ENCODE peak calls at places on chromosomes 6 and 20, in five cellular contexts. One of them, this sample, is unnamed.

GRCh38 chr20:44247676-44248419 is 740 bp downstream of the GDAP1L1 start:
- DNase-seq in naive thymus-derived CD4-positive, alpha-beta T cell: peak; percentile 13
- DNase-seq in pancreas: no peak
- DNase-seq in neuronal stem cell: peak; percentile 78
- DNase-seq in right cardiac atrium: peak; percentile 75
- DNase-seq in this sample: no peak

GRCh38 chr6:2942916-2943563 is 28.3 kb downstream of the SERPINB6 start:
- DNase-seq in naive thymus-derived CD4-positive, alpha-beta T cell: peak; percentile 69
- DNase-seq in neuronal stem cell: no peak
- DNase-seq in pancreas: no peak
- DNase-seq in right cardiac atrium: no peak
- DNase-seq in this sample: no peak

GRCh38 chr6:89724981-89725380 is 86.4 kb upstream of the LYRM2 start:
- DNase-seq in pancreas: no peak
- DNase-seq in right cardiac atrium: no peak
- DNase-seq in naive thymus-derived CD4-positive, alpha-beta T cell: no peak
- DNase-seq in neuronal stem cell: no peak
- DNase-seq in this sample: no peak

GRCh38 chr6:119727504-119728219 is 378.1 kb upstream of the MAN1A1 start:
- DNase-seq in right cardiac atrium: no peak
- DNase-seq in pancreas: peak; percentile 34
- DNase-seq in naive thymus-derived CD4-positive, alpha-beta T cell: no peak
- DNase-seq in neuronal stem cell: no peak
- DNase-seq in this sample: peak; percentile 18

GRCh38 chr20:46057856-46058655 is 29.0 kb downstream of the SLC12A5 start:
- DNase-seq in pancreas: no peak
- DNase-seq in naive thymus-derived CD4-positive, alpha-beta T cell: no peak
- DNase-seq in neuronal stem cell: peak; percentile 45
- DNase-seq in right cardiac atrium: peak; percentile 85
- DNase-seq in this sample: peak; percentile 76

GRCh38 chr6:129454482-129454881 is 255.5 kb downstream of the ARHGAP18 start:
- DNase-seq in naive thymus-derived CD4-positive, alpha-beta T cell: no peak
- DNase-seq in right cardiac atrium: no peak
- DNase-seq in pancreas: no peak
- DNase-seq in neuronal stem cell: no peak
- DNase-seq in this sample: no peak

GRCh38 chr20:54433653-54434052 is 41.7 kb upstream of the DOK5 start:
- DNase-seq in naive thymus-derived CD4-positive, alpha-beta T cell: no peak
- DNase-seq in pancreas: peak; percentile 69
- DNase-seq in neuronal stem cell: no peak
- DNase-seq in right cardiac atrium: no peak
- DNase-seq in this sample: peak; percentile 71

GRCh38 chr6:71383891-71384489 is 95.4 kb downstream of the OGFRL1 start:
- DNase-seq in right cardiac atrium: no peak
- DNase-seq in pancreas: no peak
- DNase-seq in neuronal stem cell: peak; percentile 38
- DNase-seq in naive thymus-derived CD4-positive, alpha-beta T cell: peak; percentile 3
- DNase-seq in this sample: no peak

GRCh38 chr6:53466257-53466656 is 78.6 kb downstream of the GCLC start:
- DNase-seq in naive thymus-derived CD4-positive, alpha-beta T cell: no peak
- DNase-seq in pancreas: no peak
- DNase-seq in neuronal stem cell: no peak
- DNase-seq in right cardiac atrium: no peak
- DNase-seq in this sample: no peak

GRCh38 chr20:59765599-59766177 is 161.3 kb downstream of the PHACTR3 start:
- DNase-seq in pancreas: no peak
- DNase-seq in right cardiac atrium: no peak
- DNase-seq in naive thymus-derived CD4-positive, alpha-beta T cell: peak; percentile 5
- DNase-seq in neuronal stem cell: peak; percentile 42
- DNase-seq in this sample: no peak

GRCh38 chr6:25951296-25952032 is 11.1 kb upstream of the TRIM38 start:
- DNase-seq in neuronal stem cell: no peak
- DNase-seq in right cardiac atrium: no peak
- DNase-seq in pancreas: no peak
- DNase-seq in naive thymus-derived CD4-positive, alpha-beta T cell: no peak
- DNase-seq in this sample: no peak

GRCh38 chr6:42344756-42345155 is 107.0 kb downstream of the TRERF1 start:
- DNase-seq in naive thymus-derived CD4-positive, alpha-beta T cell: no peak
- DNase-seq in right cardiac atrium: no peak
- DNase-seq in neuronal stem cell: no peak
- DNase-seq in pancreas: no peak
- DNase-seq in this sample: no peak

GRCh38 chr20:21323640-21324039 is 20.5 kb downstream of the XRN2 start:
- DNase-seq in right cardiac atrium: no peak
- DNase-seq in neuronal stem cell: no peak
- DNase-seq in pancreas: no peak
- DNase-seq in naive thymus-derived CD4-positive, alpha-beta T cell: no peak
- DNase-seq in this sample: no peak

GRCh38 chr6:19180348-19181073 is 656.7 kb upstream of the ID4 start:
- DNase-seq in pancreas: peak; percentile 30
- DNase-seq in naive thymus-derived CD4-positive, alpha-beta T cell: no peak
- DNase-seq in neuronal stem cell: no peak
- DNase-seq in right cardiac atrium: peak; percentile 84
- DNase-seq in this sample: no peak

GRCh38 chr6:20352346-20352745 is 49.3 kb upstream of the E2F3 start:
- DNase-seq in naive thymus-derived CD4-positive, alpha-beta T cell: no peak
- DNase-seq in neuronal stem cell: no peak
- DNase-seq in right cardiac atrium: no peak
- DNase-seq in pancreas: no peak
- DNase-seq in this sample: no peak

GRCh38 chr20:47243906-47244305 is 112.6 kb downstream of the ZMYND8 start:
- DNase-seq in neuronal stem cell: no peak
- DNase-seq in naive thymus-derived CD4-positive, alpha-beta T cell: no peak
- DNase-seq in right cardiac atrium: no peak
- DNase-seq in pancreas: no peak
- DNase-seq in this sample: no peak

GRCh38 chr6:33607784-33608161 is 13.3 kb upstream of the ITPR3 start:
- DNase-seq in pancreas: no peak
- DNase-seq in right cardiac atrium: no peak
- DNase-seq in neuronal stem cell: no peak
- DNase-seq in naive thymus-derived CD4-positive, alpha-beta T cell: peak; percentile 42
- DNase-seq in this sample: no peak

GRCh38 chr6:97669191-97669651 is 386.2 kb upstream of the MMS22L start:
- DNase-seq in naive thymus-derived CD4-positive, alpha-beta T cell: no peak
- DNase-seq in pancreas: no peak
- DNase-seq in right cardiac atrium: peak; percentile 61
- DNase-seq in neuronal stem cell: peak; percentile 24
- DNase-seq in this sample: no peak

GRCh38 chr6:72712921-72713320 is 91.1 kb downstream of the KCNQ5 start:
- DNase-seq in right cardiac atrium: no peak
- DNase-seq in neuronal stem cell: no peak
- DNase-seq in pancreas: no peak
- DNase-seq in naive thymus-derived CD4-positive, alpha-beta T cell: no peak
- DNase-seq in this sample: no peak

GRCh38 chr6:21354805-21355238 is 238.7 kb upstream of the SOX4 start:
- DNase-seq in right cardiac atrium: no peak
- DNase-seq in neuronal stem cell: no peak
- DNase-seq in naive thymus-derived CD4-positive, alpha-beta T cell: no peak
- DNase-seq in pancreas: no peak
- DNase-seq in this sample: no peak

GRCh38 chr6:154882107-154882506 is 113.0 kb upstream of the TIAM2 start:
- DNase-seq in pancreas: no peak
- DNase-seq in neuronal stem cell: no peak
- DNase-seq in naive thymus-derived CD4-positive, alpha-beta T cell: no peak
- DNase-seq in right cardiac atrium: no peak
- DNase-seq in this sample: no peak

GRCh38 chr6:135226537-135226936 is 45.4 kb downstream of the MYB start:
- DNase-seq in neuronal stem cell: no peak
- DNase-seq in right cardiac atrium: no peak
- DNase-seq in naive thymus-derived CD4-positive, alpha-beta T cell: no peak
- DNase-seq in pancreas: no peak
- DNase-seq in this sample: no peak

GRCh38 chr6:78916411-78916810 is 49.1 kb downstream of the IRAK1BP1 start:
- DNase-seq in neuronal stem cell: no peak
- DNase-seq in naive thymus-derived CD4-positive, alpha-beta T cell: no peak
- DNase-seq in right cardiac atrium: no peak
- DNase-seq in pancreas: no peak
- DNase-seq in this sample: no peak

GRCh38 chr20:4300401-4300800 is 285.0 kb upstream of the RNF24 start:
- DNase-seq in right cardiac atrium: no peak
- DNase-seq in naive thymus-derived CD4-positive, alpha-beta T cell: no peak
- DNase-seq in neuronal stem cell: no peak
- DNase-seq in pancreas: no peak
- DNase-seq in this sample: no peak

GRCh38 chr20:9036593-9036992 is 32.3 kb upstream of the PLCB4 start:
- DNase-seq in naive thymus-derived CD4-positive, alpha-beta T cell: no peak
- DNase-seq in right cardiac atrium: no peak
- DNase-seq in neuronal stem cell: no peak
- DNase-seq in pancreas: no peak
- DNase-seq in this sample: no peak

GRCh38 chr6:112839525-112839961 is 492.4 kb downstream of the RFPL4B start:
- DNase-seq in neuronal stem cell: no peak
- DNase-seq in pancreas: no peak
- DNase-seq in naive thymus-derived CD4-positive, alpha-beta T cell: no peak
- DNase-seq in right cardiac atrium: no peak
- DNase-seq in this sample: no peak

GRCh38 chr20:58231678-58232077 is 3.2 kb upstream of the ANKRD60 start:
- DNase-seq in right cardiac atrium: no peak
- DNase-seq in naive thymus-derived CD4-positive, alpha-beta T cell: peak; percentile 29
- DNase-seq in neuronal stem cell: no peak
- DNase-seq in pancreas: no peak
- DNase-seq in this sample: no peak

GRCh38 chr20:11305406-11305805 is 612.3 kb upstream of the BTBD3 start:
- DNase-seq in right cardiac atrium: no peak
- DNase-seq in neuronal stem cell: no peak
- DNase-seq in pancreas: no peak
- DNase-seq in naive thymus-derived CD4-positive, alpha-beta T cell: no peak
- DNase-seq in this sample: no peak

GRCh38 chr20:22491188-22491500 is 93.2 kb downstream of the FOXA2 start:
- DNase-seq in neuronal stem cell: no peak
- DNase-seq in pancreas: no peak
- DNase-seq in right cardiac atrium: no peak
- DNase-seq in naive thymus-derived CD4-positive, alpha-beta T cell: no peak
- DNase-seq in this sample: no peak

GRCh38 chr6:125918681-125919566 is 37.6 kb upstream of the HINT3 start:
- DNase-seq in pancreas: no peak
- DNase-seq in neuronal stem cell: peak; percentile 21
- DNase-seq in naive thymus-derived CD4-positive, alpha-beta T cell: peak; percentile 56
- DNase-seq in right cardiac atrium: no peak
- DNase-seq in this sample: no peak

GRCh38 chr6:7390218-7390878 is 740 bp downstream of the RIOK1 start:
- DNase-seq in neuronal stem cell: no peak
- DNase-seq in naive thymus-derived CD4-positive, alpha-beta T cell: no peak
- DNase-seq in pancreas: no peak
- DNase-seq in right cardiac atrium: no peak
- DNase-seq in this sample: no peak

GRCh38 chr20:49797292-49797628 is 15.4 kb upstream of the SLC9A8 start:
- DNase-seq in neuronal stem cell: no peak
- DNase-seq in pancreas: no peak
- DNase-seq in naive thymus-derived CD4-positive, alpha-beta T cell: no peak
- DNase-seq in right cardiac atrium: no peak
- DNase-seq in this sample: peak; percentile 29

GRCh38 chr6:39440039-39440426 is 117.5 kb upstream of the KCNK16 start:
- DNase-seq in pancreas: no peak
- DNase-seq in naive thymus-derived CD4-positive, alpha-beta T cell: no peak
- DNase-seq in right cardiac atrium: no peak
- DNase-seq in neuronal stem cell: no peak
- DNase-seq in this sample: no peak

GRCh38 chr20:46230811-46231282 is 77.5 kb downstream of the CDH22 start:
- DNase-seq in right cardiac atrium: no peak
- DNase-seq in pancreas: no peak
- DNase-seq in naive thymus-derived CD4-positive, alpha-beta T cell: no peak
- DNase-seq in neuronal stem cell: peak; percentile 72
- DNase-seq in this sample: no peak

GRCh38 chr20:40317156-40317790 is 371.8 kb downstream of the MAFB start:
- DNase-seq in naive thymus-derived CD4-positive, alpha-beta T cell: no peak
- DNase-seq in right cardiac atrium: no peak
- DNase-seq in pancreas: no peak
- DNase-seq in neuronal stem cell: no peak
- DNase-seq in this sample: no peak

GRCh38 chr20:40309731-40310130 is 379.3 kb downstream of the MAFB start:
- DNase-seq in naive thymus-derived CD4-positive, alpha-beta T cell: no peak
- DNase-seq in right cardiac atrium: no peak
- DNase-seq in pancreas: no peak
- DNase-seq in neuronal stem cell: no peak
- DNase-seq in this sample: no peak

GRCh38 chr20:40314278-40314677 is 374.8 kb downstream of the MAFB start:
- DNase-seq in pancreas: no peak
- DNase-seq in neuronal stem cell: no peak
- DNase-seq in right cardiac atrium: no peak
- DNase-seq in naive thymus-derived CD4-positive, alpha-beta T cell: no peak
- DNase-seq in this sample: no peak

GRCh38 chr20:40319056-40319455 is 370.0 kb downstream of the MAFB start:
- DNase-seq in pancreas: no peak
- DNase-seq in right cardiac atrium: no peak
- DNase-seq in neuronal stem cell: no peak
- DNase-seq in naive thymus-derived CD4-positive, alpha-beta T cell: no peak
- DNase-seq in this sample: no peak

GRCh38 chr20:40313730-40314129 is 375.3 kb downstream of the MAFB start:
- DNase-seq in naive thymus-derived CD4-positive, alpha-beta T cell: no peak
- DNase-seq in right cardiac atrium: no peak
- DNase-seq in neuronal stem cell: no peak
- DNase-seq in pancreas: no peak
- DNase-seq in this sample: no peak
- H3K4me3 ChIP-seq in naive thymus-derived CD4-positive, alpha-beta T cell: no peak overlapping the region
- H3K4me3 ChIP-seq in right cardiac atrium: no peak overlapping the region
- H3K4me3 ChIP-seq in neuronal stem cell: no peak overlapping the region
- H3K4me3 ChIP-seq in pancreas: no peak overlapping the region
- H3K4me3 ChIP-seq in this sample: no peak overlapping the region

GRCh38 chr20:41047975-41048305 is 19.3 kb downstream of the TOP1 start:
- DNase-seq in naive thymus-derived CD4-positive, alpha-beta T cell: peak; percentile 40
- DNase-seq in neuronal stem cell: no peak
- DNase-seq in pancreas: no peak
- DNase-seq in right cardiac atrium: no peak
- DNase-seq in this sample: no peak

GRCh38 chr20:41048475-41049242 is 20.0 kb downstream of the TOP1 start:
- DNase-seq in right cardiac atrium: no peak
- DNase-seq in naive thymus-derived CD4-positive, alpha-beta T cell: peak; percentile 74
- DNase-seq in neuronal stem cell: no peak
- DNase-seq in pancreas: no peak
- DNase-seq in this sample: no peak

GRCh38 chr20:41051426-41051825 is 22.8 kb downstream of the TOP1 start:
- DNase-seq in right cardiac atrium: no peak
- DNase-seq in pancreas: no peak
- DNase-seq in neuronal stem cell: no peak
- DNase-seq in naive thymus-derived CD4-positive, alpha-beta T cell: no peak
- DNase-seq in this sample: no peak

GRCh38 chr20:41050361-41051019 is 21.9 kb downstream of the TOP1 start:
- DNase-seq in right cardiac atrium: no peak
- DNase-seq in pancreas: no peak
- DNase-seq in neuronal stem cell: no peak
- DNase-seq in naive thymus-derived CD4-positive, alpha-beta T cell: no peak
- DNase-seq in this sample: no peak

GRCh38 chr20:41049451-41049850 is 20.8 kb downstream of the TOP1 start:
- DNase-seq in naive thymus-derived CD4-positive, alpha-beta T cell: no peak
- DNase-seq in neuronal stem cell: no peak
- DNase-seq in right cardiac atrium: no peak
- DNase-seq in pancreas: no peak
- DNase-seq in this sample: no peak
- H3K4me3 ChIP-seq in naive thymus-derived CD4-positive, alpha-beta T cell: peak overlapping the region; percentile 14
- H3K4me3 ChIP-seq in neuronal stem cell: no peak overlapping the region
- H3K4me3 ChIP-seq in right cardiac atrium: no peak overlapping the region
- H3K4me3 ChIP-seq in pancreas: no peak overlapping the region
- H3K4me3 ChIP-seq in this sample: no peak overlapping the region

GRCh38 chr20:1397710-1398109 is 4.9 kb upstream of the FKBP1A start:
- DNase-seq in naive thymus-derived CD4-positive, alpha-beta T cell: no peak
- DNase-seq in pancreas: no peak
- DNase-seq in right cardiac atrium: no peak
- DNase-seq in neuronal stem cell: no peak
- DNase-seq in this sample: no peak
- H3K4me3 ChIP-seq in naive thymus-derived CD4-positive, alpha-beta T cell: no peak overlapping the region
- H3K4me3 ChIP-seq in pancreas: no peak overlapping the region
- H3K4me3 ChIP-seq in right cardiac atrium: no peak overlapping the region
- H3K4me3 ChIP-seq in neuronal stem cell: no peak overlapping the region
- H3K4me3 ChIP-seq in this sample: no peak overlapping the region

GRCh38 chr20:17972121-17972520 is 3.3 kb downstream of the MGME1 start:
- DNase-seq in pancreas: no peak
- DNase-seq in naive thymus-derived CD4-positive, alpha-beta T cell: no peak
- DNase-seq in neuronal stem cell: no peak
- DNase-seq in right cardiac atrium: no peak
- DNase-seq in this sample: no peak
- H3K4me3 ChIP-seq in pancreas: no peak overlapping the region
- H3K4me3 ChIP-seq in naive thymus-derived CD4-positive, alpha-beta T cell: no peak overlapping the region
- H3K4me3 ChIP-seq in neuronal stem cell: peak overlapping the region; percentile 66
- H3K4me3 ChIP-seq in right cardiac atrium: no peak overlapping the region
- H3K4me3 ChIP-seq in this sample: no peak overlapping the region

This sample was measured in upper lobe of right lung.